ENCODE peak calls at places on chromosomes 16 and 17, in nine cellular contexts. Q, V, A, I, L, C, E, U and Y are unnamed samples.

GRCh38 chr17:2042355-2042929 is 620 bp downstream of the OVCA2 start:
- DNase-seq in E (no peak), V (no peak), I (no peak), L (no peak), A (no peak), Q (no peak), C (no peak), U (no peak), Y (no peak)

GRCh38 chr17:43467981-43468541 is 15.7 kb upstream of the DHX8 start:
- DNase-seq in L (no peak), A (no peak), V (no peak), Q (no peak), U (no peak), E (peak; percentile 7), C (peak; percentile 96), I (no peak), Y (peak; percentile 42)

GRCh38 chr17:10198509-10199249 is at the start of gene GAS7:
- DNase-seq in C (no peak), A (no peak), U (peak; percentile 66), I (peak; percentile 68), L (peak; percentile 15), E (no peak), Q (peak; percentile 43), V (peak; percentile 84), Y (no peak)

GRCh38 chr17:5355416-5356129 is 63.9 kb downstream of the NUP88 start:
- DNase-seq in I (no peak), C (no peak), A (no peak), U (no peak), V (no peak), E (no peak), L (no peak), Q (no peak), Y (no peak)

GRCh38 chr17:50986989-50987660 is 121.0 kb upstream of the TOB1 start:
- DNase-seq in C (peak; percentile 71), L (no peak), A (no peak), U (no peak), I (peak; percentile 30), V (no peak), Q (no peak), E (no peak), Y (no peak)

GRCh38 chr16:4663756-4664465 is 29.5 kb upstream of the NUDT16L1 start:
- DNase-seq in C (no peak), U (peak; percentile 75), V (peak; percentile 51), A (no peak), I (no peak), E (no peak), L (no peak), Q (no peak), Y (no peak)

GRCh38 chr16:83200005-83200779 is 573.4 kb downstream of the CDH13 start:
- DNase-seq in Q (no peak), V (peak; percentile 35), U (no peak), E (peak; percentile 12), A (no peak), C (no peak), I (no peak), L (no peak), Y (no peak)

GRCh38 chr16:68377667-68378420 is 67.0 kb downstream of the PRMT7 start:
- DNase-seq in Q (no peak), A (no peak), L (no peak), E (no peak), I (no peak), C (no peak), U (peak; percentile 25), V (no peak), Y (no peak)

GRCh38 chr16:87556941-87557459 is 45.3 kb upstream of the JPH3 start:
- DNase-seq in U (no peak), V (peak; percentile 61), A (no peak), I (no peak), Q (no peak), E (no peak), L (no peak), C (no peak), Y (no peak)

GRCh38 chr17:37746617-37747016 is 1.8 kb upstream of the HNF1B start:
- DNase-seq in V (no peak), U (no peak), I (no peak), A (no peak), E (no peak), L (no peak), C (no peak), Q (no peak), Y (no peak)

GRCh38 chr16:23148513-23149266 is 562 bp downstream of the USP31 start:
- DNase-seq in V (peak; percentile 79), E (no peak), U (peak; percentile 87), A (peak; percentile 12), I (peak; percentile 23), Q (peak; percentile 82), L (peak; percentile 64), C (peak; percentile 20), Y (no peak)

GRCh38 chr16:425740-426114 is 278 bp downstream of the RAB11FIP3 start:
- DNase-seq in Q (no peak), C (no peak), V (no peak), U (no peak), A (no peak), L (peak; percentile 52), E (no peak), I (no peak), Y (no peak)

GRCh38 chr17:78601577-78602190 is 24.5 kb upstream of the DNAH17 start:
- DNase-seq in U (peak; percentile 5), Q (no peak), V (no peak), L (no peak), A (no peak), E (no peak), I (no peak), C (no peak), Y (no peak)

GRCh38 chr16:21023509-21024202 is 123.1 kb downstream of the LYRM1 start:
- DNase-seq in I (no peak), Q (no peak), A (no peak), E (no peak), C (no peak), U (no peak), L (no peak), V (peak; percentile 53), Y (no peak)

GRCh38 chr16:77437859-77438258 is 3.0 kb upstream of the ADAMTS18 start:
- DNase-seq in E (no peak), U (no peak), A (no peak), V (no peak), Q (no peak), I (no peak), C (no peak), L (no peak), Y (no peak)

GRCh38 chr16:61891460-61891859 is 144.8 kb downstream of the CDH8 start:
- DNase-seq in U (no peak), L (no peak), E (no peak), I (no peak), Q (no peak), C (no peak), A (no peak), V (no peak), Y (no peak)

GRCh38 chr17:80838381-80839345 is 153.0 kb upstream of the CHMP6 start:
- DNase-seq in E (no peak), V (no peak), U (peak; percentile 35), Q (no peak), A (no peak), I (no peak), L (no peak), C (no peak), Y (no peak)